ENCODE peak calls at places on chromosomes 7 and 10, in five cellular contexts. P is adrenal gland, D is fibroblast of lung, M is choroid plexus epithelial cell, A is left lung. Z is an unnamed sample.
A peak's percentile ranks its signal among the peaks of the same experiment; 100 is the strongest.

GRCh38 chr7:47483604-47484273 is 98.2 kb downstream of the TNS3 start:
- DNase-seq in P (no peak), A (peak; percentile 29), D (peak; percentile 40), M (peak; percentile 48), Z (no peak)

GRCh38 chr10:22489467-22489866 is 144.2 kb downstream of the SPAG6 start:
- DNase-seq in A (no peak), M (no peak), P (no peak), D (no peak), Z (no peak)

GRCh38 chr7:107816053-107816566 is 13.1 kb upstream of the SLC26A3 start:
- DNase-seq in A (no peak), P (no peak), M (peak; percentile 86), D (peak; percentile 5), Z (no peak)

GRCh38 chr10:85407093-85407492 is 959.5 kb downstream of the GRID1 start:
- DNase-seq in P (no peak), D (no peak), M (no peak), A (no peak), Z (no peak)

GRCh38 chr7:132443776-132444520 is 132.3 kb downstream of the PLXNA4 start:
- DNase-seq in A (no peak), P (no peak), D (no peak), M (no peak), Z (no peak)

GRCh38 chr7:15870337-15870736 is 183.9 kb upstream of the MEOX2 start:
- DNase-seq in M (no peak), D (no peak), A (no peak), P (no peak), Z (no peak)

GRCh38 chr7:123220396-123220795 is 20.6 kb upstream of the SLC13A1 start:
- DNase-seq in A (no peak), D (peak; percentile 22), M (peak; percentile 92), P (peak; percentile 73), Z (peak; percentile 21)

GRCh38 chr10:5555031-5555510 is 30.3 kb downstream of the CALML3 start:
- DNase-seq in P (no peak), A (no peak), M (no peak), D (no peak), Z (peak; percentile 45)

GRCh38 chr10:112969542-112969941 is 19.5 kb downstream of the TCF7L2 start:
- DNase-seq in P (no peak), D (no peak), A (no peak), M (no peak), Z (no peak)

GRCh38 chr10:102675887-102676616 is 31.8 kb downstream of the TRIM8 start:
- DNase-seq in P (no peak), A (peak; percentile 74), D (peak; percentile 98), M (peak; percentile 99), Z (no peak)

GRCh38 chr7:128713794-128714193 is 25.4 kb upstream of the CALU start:
- DNase-seq in A (no peak), M (no peak), D (peak; percentile 30), P (no peak), Z (no peak)

GRCh38 chr7:20229652-20230500 is 12.7 kb upstream of the MACC1 start:
- DNase-seq in P (no peak), D (peak; percentile 91), M (peak; percentile 95), A (no peak), Z (no peak)

GRCh38 chr10:103885617-103886016 is 30.2 kb upstream of the SH3PXD2A start:
- DNase-seq in M (peak; percentile 96), D (peak; percentile 75), P (no peak), A (no peak), Z (no peak)

GRCh38 chr10:46546591-46547330 is 9.7 kb downstream of the GPRIN2 start:
- DNase-seq in D (no peak), M (no peak), P (peak; percentile 19), A (peak; percentile 90), Z (peak; percentile 13)

GRCh38 chr7:37920619-37921339 is at the start of gene EPDR1:
- DNase-seq in M (no peak), D (peak; percentile 38), P (peak; percentile 81), A (peak; percentile 74), Z (peak; percentile 79)

GRCh38 chr7:55657654-55658053 is 85.4 kb upstream of the VOPP1 start:
- DNase-seq in A (no peak), P (no peak), D (no peak), M (no peak), Z (no peak)

GRCh38 chr10:110496553-110497437 is 912 bp upstream of the DUSP5 start:
- DNase-seq in D (no peak), M (no peak), P (no peak), A (no peak), Z (peak; percentile 17)

GRCh38 chr10:60182691-60183090 is 207.0 kb downstream of the ANK3 start:
- DNase-seq in M (peak; percentile 47), P (no peak), A (no peak), D (peak; percentile 69), Z (no peak)

GRCh38 chr7:135077642-135078041 is 70.2 kb upstream of the TMEM140 start:
- DNase-seq in A (no peak), D (no peak), P (no peak), M (no peak), Z (peak; percentile 62)

GRCh38 chr10:19826712-19827111 is 10.5 kb downstream of the PLXDC2 start:
- DNase-seq in D (peak; percentile 20), M (peak; percentile 88), P (no peak), A (no peak), Z (no peak)

GRCh38 chr10:123926401-123927264 is 35.0 kb upstream of the CPXM2 start:
- DNase-seq in M (peak; percentile 5), D (no peak), P (no peak), A (no peak), Z (no peak)

GRCh38 chr7:17830206-17830605 is 110.1 kb downstream of the SNX13 start:
- DNase-seq in M (peak; percentile 32), A (no peak), P (no peak), D (no peak), Z (no peak)

GRCh38 chr7:79320741-79321473 is 132.6 kb downstream of the MAGI2 start:
- DNase-seq in M (peak; percentile 55), P (no peak), D (peak; percentile 31), A (no peak), Z (no peak)

GRCh38 chr7:101978683-101979082 is 161.3 kb downstream of the CUX1 start:
- DNase-seq in M (no peak), P (no peak), A (no peak), D (no peak), Z (no peak)

GRCh38 chr7:157519798-157520244 is 183.0 kb downstream of the DNAJB6 start:
- DNase-seq in P (peak; percentile 6), A (no peak), D (no peak), M (no peak), Z (peak; percentile 10)

GRCh38 chr10:112524637-112525036 is 77.6 kb downstream of the VTI1A start:
- DNase-seq in A (no peak), P (no peak), M (no peak), D (peak; percentile 34), Z (no peak)

GRCh38 chr10:103772096-103772845 is 83.1 kb downstream of the SH3PXD2A start:
- DNase-seq in D (peak; percentile 96), P (peak; percentile 75), M (peak; percentile 86), A (peak; percentile 83), Z (peak; percentile 79)

GRCh38 chr7:14908697-14909096 is 6.1 kb upstream of the DGKB start:
- DNase-seq in M (no peak), P (no peak), D (no peak), A (no peak), Z (no peak)

GRCh38 chr10:63605568-63605967 is 84.4 kb downstream of the REEP3 start:
- DNase-seq in D (no peak), A (no peak), P (no peak), M (peak; percentile 9), Z (no peak)

DNA sequence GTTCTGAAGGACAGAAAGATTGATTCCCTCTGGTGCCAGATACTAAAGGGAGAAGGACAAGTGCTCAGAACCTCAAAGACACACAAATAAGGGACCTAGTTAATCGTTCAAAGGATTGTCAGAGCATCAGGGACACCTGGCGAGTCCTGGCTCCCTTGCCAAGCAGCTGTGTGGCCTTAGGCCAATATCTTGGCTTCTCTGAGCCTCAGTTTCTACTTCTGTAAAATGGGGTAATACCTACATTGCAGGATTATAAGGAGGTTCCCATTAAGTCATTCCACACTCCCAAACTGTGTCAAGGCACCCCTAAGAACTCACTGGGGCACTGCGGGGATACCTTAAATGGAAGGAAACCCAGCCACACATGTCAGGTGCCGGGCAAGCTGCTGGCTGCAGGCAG is 29.4 kb downstream of the DRGX start:
- DNase-seq in P (no peak), D (no peak), A (no peak), M (no peak), Z (no peak)
- H3K4me3 ChIP-seq in P (no peak overlapping the region), D (no peak overlapping the region), A (no peak overlapping the region), M (no peak overlapping the region), Z (no peak overlapping the region)

GRCh38 chr7:27143950-27144798 is 693 bp upstream of the HOXA5 start:
- DNase-seq in D (no peak), A (peak; percentile 32), P (no peak), M (no peak), Z (peak; percentile 7)

GRCh38 chr7:27145884-27146401 is 1.6 kb downstream of the HOXA6 start:
- DNase-seq in M (no peak), P (no peak), A (no peak), D (no peak), Z (no peak)

GRCh38 chr7:27145167-27145883 is 1.8 kb upstream of the HOXA5 start:
- DNase-seq in A (no peak), D (no peak), M (no peak), P (peak; percentile 27), Z (peak; percentile 11)

GRCh38 chr7:27143022-27143949 is at the start of gene HOXA5:
- DNase-seq in M (peak; percentile 27), D (peak; percentile 91), A (no peak), P (peak; percentile 92), Z (peak; percentile 72)

GRCh38 chr7:27144799-27145166 is 1.3 kb upstream of the HOXA5 start:
- DNase-seq in M (no peak), P (peak; percentile 33), A (peak; percentile 31), D (no peak), Z (peak; percentile 12)
- H3K4me3 ChIP-seq in M (no peak overlapping the region), P (no peak overlapping the region), A (peak overlapping the region; percentile 52), D (peak overlapping the region; percentile 42), Z (peak overlapping the region; percentile 10)

GRCh38 chr7:7819442-7820247 is 101.2 kb upstream of the RPA3 start:
- DNase-seq in M (no peak), A (no peak), D (peak; percentile 5), P (no peak), Z (no peak)

GRCh38 chr7:7816816-7817536 is 98.6 kb upstream of the RPA3 start:
- DNase-seq in D (no peak), M (no peak), A (no peak), P (no peak), Z (no peak)

GRCh38 chr7:7815395-7815794 is 97.0 kb upstream of the RPA3 start:
- DNase-seq in P (no peak), M (no peak), D (no peak), A (no peak), Z (no peak)

GRCh38 chr7:7817748-7818147 is 99.3 kb upstream of the RPA3 start:
- DNase-seq in P (no peak), D (no peak), A (no peak), M (no peak), Z (no peak)

GRCh38 chr7:7816084-7816483 is 97.7 kb upstream of the RPA3 start:
- DNase-seq in A (no peak), D (no peak), P (no peak), M (no peak), Z (no peak)
- H3K4me3 ChIP-seq in A (no peak overlapping the region), D (no peak overlapping the region), P (no peak overlapping the region), M (no peak overlapping the region), Z (no peak overlapping the region)

DNA sequence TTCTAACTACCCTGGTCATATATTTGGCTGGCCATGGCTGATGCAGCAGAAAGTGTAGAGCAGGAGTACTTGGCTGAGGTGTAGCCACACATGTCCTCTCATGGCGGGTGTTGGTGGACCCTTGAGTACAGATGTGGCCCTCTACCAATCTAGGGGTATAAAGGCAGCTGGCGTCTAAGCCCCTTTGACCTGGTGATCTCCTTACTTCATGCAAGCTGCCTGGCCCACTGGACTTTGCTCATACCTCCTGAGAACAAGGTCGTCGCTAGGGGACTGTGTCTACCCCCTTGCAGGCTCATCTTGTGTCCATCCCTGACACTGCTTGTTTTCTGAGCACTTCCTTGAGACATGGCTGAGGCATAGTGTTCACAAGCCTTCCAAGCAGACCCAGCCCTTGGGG is 287.8 kb downstream of the RPS24 start:
- DNase-seq in P (no peak), D (no peak), M (no peak), A (no peak), Z (no peak)
- H3K4me3 ChIP-seq in P (no peak overlapping the region), D (no peak overlapping the region), M (no peak overlapping the region), A (no peak overlapping the region), Z (no peak overlapping the region)

Z was measured in testis.